ENCODE peak calls at places on chromosomes 7 and 10, in five cellular contexts. I, M, V, H and P are unnamed samples.

GRCh38 chr7:20513341-20513740 is 102.1 kb upstream of the ABCB5 start:
- DNase-seq in I (no peak), M (no peak), V (no peak), H (no peak), P (no peak)

GRCh38 chr7:26356266-26356665 is 64.6 kb downstream of the SNX10 start:
- DNase-seq in I (no peak), M (no peak), V (no peak), H (no peak), P (no peak)

GRCh38 chr7:468681-469590 is 50.7 kb downstream of the PDGFA start:
- DNase-seq in I (no peak), M (peak), V (no peak), H (no peak), P (no peak)

GRCh38 chr7:113188396-113188795 is 70.0 kb upstream of the SMIM30 start:
- DNase-seq in I (no peak), M (no peak), V (no peak), H (no peak), P (no peak)

GRCh38 chr10:131561897-131562296 is 250.4 kb upstream of the TCERG1L start:
- DNase-seq in I (no peak), M (no peak), V (no peak), H (no peak), P (no peak)

GRCh38 chr7:152619027-152619739 is 56.8 kb downstream of the XRCC2 start:
- DNase-seq in I (no peak), M (no peak), V (no peak), H (no peak), P (no peak)

GRCh38 chr10:114401195-114401741 is 3.0 kb downstream of the AFAP1L2 start:
- DNase-seq in I (no peak), M (peak), V (no peak), H (no peak), P (no peak)

GRCh38 chr7:43791-44540 is 148.4 kb upstream of the FAM20C start:
- DNase-seq in I (no peak), M (no peak), V (no peak), H (no peak), P (no peak)

GRCh38 chr10:119005377-119006043 is 24.0 kb upstream of the NANOS1 start:
- DNase-seq in I (no peak), M (peak), V (no peak), H (no peak), P (no peak)

GRCh38 chr10:102657451-102657850 is 13.2 kb downstream of the TRIM8 start:
- DNase-seq in I (no peak), M (no peak), V (no peak), H (no peak), P (no peak)
- H3K18ac ChIP-seq in I (no peak), M (no peak), V (no peak), H (no peak), P (no peak)

DNA sequence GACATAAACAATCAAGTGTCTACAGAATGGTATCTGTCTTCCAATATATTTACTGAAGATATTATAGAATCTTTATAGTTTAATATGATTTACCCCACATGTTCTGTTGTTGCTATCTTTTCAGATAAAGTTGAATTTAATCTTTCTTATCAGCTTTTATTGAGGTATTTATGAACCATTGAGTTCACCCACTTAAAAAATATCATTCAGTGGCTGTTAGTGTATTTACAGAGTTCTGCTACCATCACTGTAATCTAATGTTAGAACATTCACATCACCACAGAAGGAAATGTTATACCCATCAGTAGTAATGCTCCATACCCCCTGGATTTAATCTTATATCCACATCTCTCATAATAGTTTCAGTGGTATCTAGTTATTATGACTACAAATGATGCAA is 264.4 kb downstream of the ADK start:
- DNase-seq in I (no peak), M (no peak), V (no peak), H (no peak), P (no peak)
- H2BK12ac ChIP-seq in I (no peak), M (no peak), V (no peak), H (no peak), P (no peak)

DNA sequence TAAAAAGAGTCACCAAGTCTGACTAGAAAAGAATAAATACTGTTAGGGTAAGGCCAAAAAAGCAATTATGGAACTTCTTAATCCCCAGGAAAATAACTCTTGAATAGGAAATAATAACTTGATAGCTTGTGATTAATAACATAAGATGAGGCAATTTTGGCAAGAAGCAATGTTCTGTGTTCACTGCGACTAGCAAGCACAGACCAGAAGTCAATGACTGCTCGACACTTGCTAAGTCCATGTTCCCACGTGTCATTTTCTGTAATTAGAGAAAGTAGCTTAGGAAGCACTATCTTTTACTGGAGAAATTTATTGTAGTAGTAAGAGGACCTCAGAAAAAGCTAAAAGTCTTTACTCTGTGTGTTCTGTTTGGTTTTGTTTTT is 97.1 kb downstream of the AGMO start:
- DNase-seq in I (no peak), M (peak), V (no peak), H (no peak), P (no peak)
- H3K18ac ChIP-seq in I (no peak), M (no peak), V (no peak), H (no peak), P (no peak)

GRCh38 chr7:82745117-82745516 is 301.5 kb upstream of the CACNA2D1 start:
- DNase-seq in I (no peak), M (no peak), V (peak), H (no peak), P (no peak)

GRCh38 chr7:82742163-82742562 is 298.6 kb upstream of the CACNA2D1 start:
- DNase-seq in I (no peak), M (no peak), V (no peak), H (no peak), P (no peak)

GRCh38 chr7:82740246-82740848 is 296.8 kb upstream of the CACNA2D1 start:
- DNase-seq in I (no peak), M (peak), V (peak), H (peak), P (peak)

GRCh38 chr7:82745820-82746219 is 302.2 kb upstream of the CACNA2D1 start:
- DNase-seq in I (no peak), M (no peak), V (no peak), H (no peak), P (no peak)

GRCh38 chr7:82741493-82741892 is 297.9 kb upstream of the CACNA2D1 start:
- DNase-seq in I (no peak), M (no peak), V (no peak), H (no peak), P (no peak)
- H2BK12ac ChIP-seq in I (no peak), M (no peak), V (no peak), H (no peak), P (no peak)

GRCh38 chr7:22667562-22668239 is 59.3 kb upstream of the IL6 start:
- DNase-seq in I (peak), M (peak), V (peak), H (peak), P (no peak)

GRCh38 chr7:22664988-22665798 is 61.8 kb upstream of the IL6 start:
- DNase-seq in I (no peak), M (no peak), V (no peak), H (no peak), P (no peak)

GRCh38 chr7:22667187-22667561 is 59.8 kb upstream of the IL6 start:
- DNase-seq in I (no peak), M (no peak), V (no peak), H (peak), P (no peak)

GRCh38 chr7:22666732-22667131 is 60.3 kb upstream of the IL6 start:
- DNase-seq in I (no peak), M (no peak), V (no peak), H (no peak), P (no peak)

DNA sequence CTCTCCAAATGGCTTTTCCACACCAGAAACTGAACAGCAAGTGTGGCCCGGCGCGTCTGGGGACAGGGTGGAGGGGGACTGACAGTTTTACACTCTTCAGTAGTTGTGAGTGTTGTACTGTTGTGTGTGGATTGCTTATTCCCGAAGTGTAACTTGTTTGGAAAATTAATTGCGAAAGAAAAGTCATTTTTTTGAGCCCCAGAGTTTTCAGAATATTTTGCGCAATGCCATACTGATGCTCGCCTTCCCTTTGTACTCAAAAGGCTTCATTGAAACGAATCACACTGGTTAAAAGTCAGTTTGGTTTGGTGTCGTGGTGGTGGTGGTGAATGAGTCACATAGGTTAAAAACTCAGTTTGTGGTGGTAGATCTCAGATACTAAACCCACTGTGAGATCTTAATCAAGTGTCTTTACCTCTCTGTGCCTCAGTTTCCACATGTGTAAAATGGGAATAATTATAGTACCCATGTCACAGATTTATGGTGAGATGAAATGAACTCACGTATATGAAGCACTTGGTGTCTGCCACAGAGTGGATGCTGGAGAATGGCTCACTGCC is 61.1 kb upstream of the IL6 start:
- DNase-seq in I (no peak), M (no peak), V (no peak), H (no peak), P (no peak)
- H3K18ac ChIP-seq in I (no peak), M (no peak), V (no peak), H (no peak), P (no peak)

DNA sequence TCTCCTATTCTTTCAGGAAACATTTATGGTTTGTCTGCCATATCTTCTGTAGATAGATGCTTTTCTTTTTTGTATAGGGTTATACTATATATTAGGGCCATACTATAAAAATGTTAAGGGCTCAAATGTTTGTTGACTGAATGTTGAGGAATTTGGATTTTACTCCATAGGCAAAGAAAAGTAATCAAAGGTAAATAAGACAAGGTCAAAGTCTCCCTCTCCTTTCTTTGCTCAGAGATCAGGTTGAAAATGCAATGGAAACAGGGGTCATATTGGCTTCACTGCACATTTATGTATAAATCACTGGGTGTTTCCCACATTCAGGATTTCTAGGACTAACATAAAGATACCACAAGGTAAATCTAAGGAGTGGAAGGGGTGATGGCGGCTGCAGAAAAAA is 291.4 kb upstream of the FZD8 start:
- DNase-seq in I (no peak), M (no peak), V (no peak), H (no peak), P (no peak)
- H2BK12ac ChIP-seq in I (no peak), M (no peak), V (no peak), H (no peak), P (no peak)

GRCh38 chr10:117137031-117137910 is 799 bp downstream of the VAX1 start:
- DNase-seq in I (no peak), M (no peak), V (peak), H (peak), P (no peak)
- H3K18ac ChIP-seq in I (peak), M (no peak), V (no peak), H (no peak), P (peak)

DNA sequence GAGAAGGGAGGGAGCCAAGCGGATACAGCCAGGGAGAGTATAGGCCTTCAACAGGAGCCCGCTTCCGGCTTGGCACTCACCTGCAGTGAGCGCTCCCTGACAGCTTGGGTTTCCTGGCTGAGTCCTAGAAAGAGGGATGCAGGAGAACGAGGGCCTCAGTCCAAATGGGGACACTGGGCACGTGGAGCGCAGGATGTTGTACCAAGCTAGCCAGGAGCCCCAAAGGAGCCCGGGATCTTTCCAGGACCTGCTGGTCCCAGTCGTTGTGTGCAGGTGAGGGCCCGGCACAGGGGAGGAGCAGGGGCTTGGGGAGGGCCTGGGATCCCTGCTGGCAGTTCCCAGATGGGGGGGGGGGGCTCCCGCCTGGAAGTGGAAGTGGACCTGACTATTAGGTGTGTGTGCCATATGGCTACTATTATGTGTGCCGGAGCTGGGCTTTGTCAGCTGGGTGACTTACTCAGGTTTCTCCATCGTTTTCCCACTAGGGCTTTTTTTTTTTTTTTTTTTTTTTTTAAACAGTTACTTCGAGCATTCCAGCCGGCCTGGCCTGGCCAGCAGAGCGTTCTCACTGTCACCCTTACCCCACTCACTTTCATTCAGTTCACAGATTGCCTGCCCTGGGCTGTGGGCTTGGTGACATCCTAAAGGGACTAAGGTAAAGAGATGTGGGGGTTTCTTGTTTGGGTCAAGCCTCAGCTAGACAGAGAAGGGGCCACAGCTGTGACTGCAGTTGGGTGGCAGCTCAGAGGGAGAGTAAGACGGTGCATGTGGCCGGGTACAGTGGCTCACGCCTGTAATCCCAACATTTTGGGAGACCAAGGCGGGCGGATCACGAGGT is 3.8 kb downstream of the AGAP3 start:
- DNase-seq in I (no peak), M (peak), V (no peak), H (no peak), P (no peak)
- H2BK12ac ChIP-seq in I (no peak), M (peak), V (no peak), H (no peak), P (no peak)

DNA sequence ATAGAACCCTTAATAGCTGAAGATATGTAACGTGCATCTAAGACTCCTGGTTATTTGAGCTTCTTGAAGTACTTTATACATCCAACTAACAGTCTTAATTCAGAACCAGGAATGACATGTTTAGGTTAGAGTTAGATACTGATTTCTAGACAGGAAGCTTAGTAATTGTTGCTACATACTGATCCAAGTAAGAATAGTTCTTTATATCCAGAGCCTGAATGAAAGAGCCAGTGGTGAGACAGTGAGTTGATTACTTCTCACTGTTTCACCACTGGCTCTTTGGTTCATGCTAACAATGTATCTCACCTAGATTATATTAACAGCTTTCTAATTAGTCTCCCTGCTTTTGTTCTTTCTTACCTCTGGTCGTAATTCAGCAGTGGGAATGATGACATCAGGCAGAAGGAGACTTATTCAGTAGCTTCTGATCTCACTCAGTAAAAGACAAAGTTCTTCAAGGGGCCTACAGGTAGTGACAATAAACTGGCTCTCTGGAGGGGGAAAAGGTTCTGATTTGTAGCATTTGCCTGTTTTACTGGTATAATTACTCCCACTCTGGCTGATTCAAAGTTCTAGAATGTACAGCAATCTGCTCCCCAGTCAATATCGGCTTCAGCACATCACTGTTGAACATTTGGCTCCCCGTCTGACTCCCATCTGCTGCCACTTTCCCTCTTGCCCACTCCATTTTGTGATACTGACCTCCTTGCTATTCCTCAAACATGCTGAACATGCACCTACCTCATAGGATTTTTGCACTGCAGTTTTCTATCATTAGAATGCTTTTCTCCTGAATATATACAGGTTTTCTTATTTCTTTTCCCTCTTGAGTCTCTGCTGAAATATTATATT is 29.1 kb downstream of the MCU start:
- DNase-seq in I (no peak), M (peak), V (no peak), H (no peak), P (no peak)
- H3K18ac ChIP-seq in I (no peak), M (peak), V (no peak), H (no peak), P (no peak)

DNA sequence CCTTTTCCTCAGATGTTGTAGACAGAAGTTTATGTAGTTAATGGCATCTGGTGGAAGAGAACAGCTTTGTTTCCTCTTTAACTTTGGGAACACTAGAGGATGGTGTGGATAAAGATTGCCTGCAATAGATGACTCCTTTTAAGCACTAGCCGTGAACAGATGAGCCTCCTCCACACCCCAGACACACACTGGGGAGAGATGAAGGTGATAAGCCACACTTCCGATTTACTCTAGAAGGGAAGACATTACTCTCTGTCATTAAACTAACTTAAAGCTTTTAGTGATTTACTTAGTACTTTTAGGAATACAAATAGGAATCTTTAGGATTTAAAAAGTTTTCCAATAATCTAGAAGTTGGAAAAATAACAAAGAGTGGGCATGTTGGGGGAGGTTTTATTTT is 6.8 kb downstream of the HSPA14 start:
- DNase-seq in I (no peak), M (no peak), V (no peak), H (no peak), P (no peak)
- H2BK12ac ChIP-seq in I (no peak), M (no peak), V (no peak), H (no peak), P (no peak)